ENCODE peak calls at places on chromosomes 5 and 9, in six cellular contexts. U is WTC11, X is endothelial cell, Y is brain microvascular endothelial cell, P is progenitor cell of endocrine pancreas, I is neural crest cell. Z is an unnamed sample.

GRCh38 chr9:61668846-61669245 is 479.0 kb downstream of the SPATA31A7 start:
- DNase-seq in U (no peak), I (no peak), Y (no peak), X (no peak), P (no peak), Z (peak; percentile 40)

GRCh38 chr5:3789519-3790193 is 194.0 kb downstream of the IRX1 start:
- DNase-seq in I (no peak), P (no peak), Y (no peak), U (peak; percentile 56), X (no peak), Z (no peak)

GRCh38 chr9:109585841-109586240 is 87.7 kb upstream of the PTPN3 start:
- DNase-seq in P (no peak), U (no peak), Y (no peak), X (no peak), I (no peak), Z (no peak)

GRCh38 chr9:110579763-110580255 is 268 bp upstream of the SVEP1 start:
- DNase-seq in U (peak; percentile 31), Y (no peak), I (peak; percentile 5), X (no peak), P (no peak), Z (no peak)

GRCh38 chr9:100351508-100351907 is 1.2 kb downstream of the TEX10 start:
- DNase-seq in P (no peak), Y (no peak), I (no peak), X (no peak), U (no peak), Z (no peak)

GRCh38 chr5:31750215-31750614 is 111.3 kb downstream of the PDZD2 start:
- DNase-seq in I (no peak), Y (no peak), X (no peak), U (no peak), P (no peak), Z (no peak)

GRCh38 chr9:138053321-138053868 is 175.8 kb downstream of the CACNA1B start:
- DNase-seq in U (peak; percentile 57), Y (no peak), P (no peak), X (no peak), I (no peak), Z (peak; percentile 60)

GRCh38 chr5:111739423-111739822 is 17.6 kb downstream of the NREP start:
- DNase-seq in X (no peak), Y (no peak), U (no peak), I (no peak), P (no peak), Z (no peak)

GRCh38 chr5:16679863-16680262 is 63.1 kb upstream of the RETREG1 start:
- DNase-seq in I (no peak), X (peak; percentile 26), P (no peak), U (peak; percentile 50), Y (no peak), Z (no peak)

GRCh38 chr5:177416334-177416733 is 7.0 kb upstream of the F12 start:
- DNase-seq in U (no peak), P (no peak), Y (peak; percentile 14), I (no peak), X (no peak), Z (no peak)

GRCh38 chr9:14383296-14383695 is 69.4 kb upstream of the NFIB start:
- DNase-seq in P (no peak), Y (peak; percentile 56), I (no peak), X (no peak), U (no peak), Z (no peak)

GRCh38 chr9:113906411-113907110 is 30.5 kb downstream of the ZNF618 start:
- DNase-seq in X (no peak), P (no peak), Y (no peak), U (no peak), I (no peak), Z (no peak)

GRCh38 chr5:105680858-105681257 is 1989.9 kb downstream of the EFNA5 start:
- DNase-seq in Y (no peak), P (no peak), U (no peak), I (no peak), X (no peak), Z (no peak)

GRCh38 chr5:17187401-17187800 is 30.0 kb upstream of the BASP1 start:
- DNase-seq in U (no peak), X (no peak), I (no peak), Y (peak; percentile 45), P (no peak), Z (no peak)

GRCh38 chr9:127723450-127723849 is 7.6 kb downstream of the TTC16 start:
- DNase-seq in U (no peak), X (no peak), Y (peak; percentile 11), P (no peak), I (no peak), Z (no peak)

GRCh38 chr9:32426278-32426939 is 42.0 kb downstream of the ACO1 start:
- DNase-seq in P (no peak), Y (peak; percentile 91), X (no peak), I (no peak), U (no peak), Z (no peak)

GRCh38 chr5:14593326-14594036 is 11.9 kb downstream of the OTULINL start:
- DNase-seq in X (no peak), U (no peak), I (no peak), P (no peak), Y (peak; percentile 7), Z (no peak)

GRCh38 chr9:106333487-106333886 is 529.5 kb upstream of the ZNF462 start:
- DNase-seq in Y (no peak), P (no peak), X (no peak), U (no peak), I (no peak), Z (no peak)

GRCh38 chr5:37876926-37877325 is 37.1 kb upstream of the GDNF start:
- DNase-seq in I (no peak), P (no peak), X (no peak), Y (no peak), U (no peak), Z (no peak)

GRCh38 chr9:744790-745456 is 96.6 kb upstream of the DMRT1 start:
- DNase-seq in I (no peak), X (no peak), P (no peak), U (no peak), Y (no peak), Z (no peak)

GRCh38 chr9:122095010-122095767 is 2.1 kb upstream of the TTLL11 start:
- DNase-seq in I (peak; percentile 68), P (peak; percentile 34), X (peak; percentile 62), U (peak; percentile 63), Y (peak; percentile 72), Z (no peak)

GRCh38 chr5:151523335-151523734 is 67.8 kb downstream of the FAT2 start:
- DNase-seq in Y (peak; percentile 59), U (peak; percentile 62), P (no peak), X (peak; percentile 56), I (peak; percentile 23), Z (no peak)

GRCh38 chr9:38120961-38121360 is 51.9 kb upstream of the SHB start:
- DNase-seq in I (no peak), P (no peak), Y (no peak), X (no peak), U (no peak), Z (peak; percentile 34)

GRCh38 chr5:176610430-176610763 is 441 bp upstream of the GPRIN1 start:
- DNase-seq in P (no peak), Y (no peak), X (no peak), I (no peak), U (no peak), Z (no peak)

GRCh38 chr9:134278286-134278685 is 48.0 kb upstream of the RXRA start:
- DNase-seq in I (no peak), U (no peak), X (no peak), Y (no peak), P (no peak), Z (no peak)

GRCh38 chr9:134273647-134274046 is 52.6 kb upstream of the RXRA start:
- DNase-seq in I (no peak), Y (no peak), X (no peak), P (no peak), U (no peak), Z (no peak)

GRCh38 chr9:134276463-134277245 is 49.6 kb upstream of the RXRA start:
- DNase-seq in U (no peak), Y (no peak), P (no peak), X (no peak), I (no peak), Z (no peak)

GRCh38 chr9:134272302-134273023 is 53.8 kb upstream of the RXRA start:
- DNase-seq in P (no peak), U (no peak), Y (no peak), I (no peak), X (no peak), Z (no peak)

GRCh38 chr9:134275379-134275778 is 50.9 kb upstream of the RXRA start:
- DNase-seq in Y (no peak), U (peak; percentile 47), I (no peak), X (no peak), P (no peak), Z (no peak)
- TF ChIP-seq CTCF in Y (no peak), U (no peak), I (no peak), X (no peak), P (no peak), Z (peak; percentile 24)

GRCh38 chr5:34740306-34740891 is 84.3 kb downstream of the RAI14 start:
- DNase-seq in X (no peak), I (no peak), P (no peak), U (no peak), Y (no peak), Z (no peak)
- TF ChIP-seq CTCF in X (no peak), I (no peak), P (no peak), U (no peak), Y (no peak), Z (no peak)

DNA sequence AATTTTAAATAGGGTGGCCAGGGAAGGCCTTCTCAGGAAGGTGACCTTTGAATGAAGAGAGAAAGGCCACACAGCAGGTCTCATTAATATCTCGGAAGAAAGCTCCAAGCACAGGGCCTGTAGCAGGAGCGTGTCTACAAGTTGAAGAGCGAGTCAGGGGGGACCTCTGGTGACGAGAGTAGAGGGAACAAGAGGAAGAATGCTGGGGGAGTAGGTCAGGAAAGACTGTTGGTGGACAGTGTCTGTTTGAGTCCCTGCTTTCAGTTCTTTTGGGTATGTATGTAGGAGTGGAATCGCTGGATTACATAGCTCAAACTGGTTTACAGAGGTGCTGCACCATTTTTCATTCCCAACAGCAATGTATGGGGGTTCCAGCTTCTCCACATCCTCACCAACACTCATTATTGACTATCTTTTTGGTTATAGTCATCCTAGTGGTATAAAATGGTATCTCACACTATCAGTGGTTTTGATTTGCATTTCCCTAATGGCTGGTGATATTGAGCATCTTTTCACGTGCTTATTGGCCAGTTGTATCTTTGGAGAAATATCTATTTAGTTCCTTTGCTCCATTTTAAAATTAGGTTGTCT is 55.8 kb downstream of the NUP214 start:
- DNase-seq in Y (no peak), U (no peak), I (no peak), P (no peak), X (no peak), Z (no peak)
- TF ChIP-seq CTCF in Y (peak; percentile 21), U (peak; percentile 11), I (peak; percentile 54), P (peak; percentile 33), X (peak; percentile 70), Z (peak; percentile 65)

DNA sequence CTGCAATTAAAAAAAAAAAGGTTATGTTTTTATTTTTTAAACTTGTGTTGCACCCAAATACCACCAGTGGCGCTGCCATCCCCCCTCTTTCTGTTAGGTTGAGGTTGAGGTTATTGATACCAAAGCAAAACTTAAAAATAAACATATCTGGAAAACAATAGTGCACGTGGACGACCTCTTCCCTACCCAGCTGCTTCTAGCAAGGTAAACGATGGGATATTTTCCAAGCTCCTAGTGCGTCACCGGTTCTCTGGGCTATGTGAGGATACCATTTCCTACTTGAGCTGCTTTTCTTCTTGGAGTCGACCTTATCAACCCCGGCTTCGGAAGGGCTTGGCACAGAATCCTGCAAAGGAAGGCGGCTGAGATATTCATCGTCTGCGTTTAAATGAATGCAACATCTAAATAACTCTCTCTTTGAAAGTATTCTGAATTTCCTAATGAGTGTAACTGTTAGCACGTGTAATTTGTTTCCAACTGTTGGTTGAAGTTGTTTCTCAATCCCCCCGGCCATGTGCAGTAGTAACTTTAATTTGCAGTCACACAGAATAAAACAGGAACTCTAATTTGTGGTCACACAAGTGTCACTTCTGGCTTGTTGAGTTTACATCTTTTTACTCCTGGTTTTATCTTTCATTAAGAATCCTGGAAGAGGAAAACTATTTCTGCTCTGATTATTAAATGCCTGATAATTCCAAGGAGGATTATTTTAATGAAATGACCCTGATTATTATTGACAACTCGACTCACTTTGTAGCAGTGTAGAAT is 993 bp downstream of the SCAMP1 start:
- DNase-seq in I (peak; percentile 5), U (no peak), X (peak; percentile 26), Y (peak; percentile 37), P (no peak), Z (no peak)
- TF ChIP-seq CTCF in I (peak; percentile 45), U (no peak), X (no peak), Y (peak; percentile 52), P (peak; percentile 25), Z (peak; percentile 56)